ENCODE peak calls at places on chromosomes 5 and 9, in ten cellular contexts. U is fibroblast of mammary gland, J is AG09319, Q is lower lobe of right lung, H is lower leg skin, X is HL-60, P is brain microvascular endothelial cell, B is sigmoid colon, K is dorsolateral prefrontal cortex, L is left ventricle myocardium inferior. Z is an unnamed sample.

GRCh38 chr5:34494111-34494755 is 161.9 kb upstream of the RAI14 start:
- DNase-seq in J (peak), P (peak), K (no peak), L (no peak), B (no peak), H (no peak), Q (no peak), U (peak), X (no peak), Z (peak)

GRCh38 chr9:112971415-112971814 is 40.6 kb downstream of the ZNF883 start:
- DNase-seq in L (no peak), P (no peak), Q (no peak), J (no peak), B (no peak), U (peak), H (no peak), K (no peak), X (peak), Z (peak)

GRCh38 chr5:128784726-128785125 is 180.6 kb upstream of the SLC27A6 start:
- DNase-seq in U (no peak), X (no peak), J (no peak), B (no peak), H (no peak), P (no peak), Q (no peak), L (no peak), K (no peak), Z (no peak)

GRCh38 chr5:147628054-147628895 is 118.4 kb upstream of the DPYSL3 start:
- DNase-seq in J (peak), B (no peak), X (peak), Q (no peak), K (no peak), U (peak), H (peak), P (peak), L (no peak), Z (peak)

GRCh38 chr5:2640717-2641116 is 110.8 kb downstream of the IRX2 start:
- DNase-seq in P (no peak), H (no peak), U (no peak), J (no peak), L (no peak), K (no peak), Q (no peak), X (no peak), B (no peak), Z (no peak)

GRCh38 chr5:132260714-132261615 is 3.5 kb downstream of the PDLIM4 start:
- DNase-seq in L (peak), B (peak), X (no peak), Q (no peak), J (peak), K (no peak), U (peak), H (no peak), P (peak), Z (peak)

GRCh38 chr9:129258823-129259301 is 80.8 kb upstream of the IER5L start:
- DNase-seq in J (no peak), K (peak), U (no peak), H (no peak), L (no peak), P (no peak), Q (peak), X (no peak), B (no peak), Z (no peak)

GRCh38 chr9:20271723-20272122 is 350.6 kb downstream of the MLLT3 start:
- DNase-seq in P (no peak), K (no peak), B (no peak), Q (no peak), U (peak), J (no peak), X (no peak), H (no peak), L (no peak), Z (no peak)

GRCh38 chr5:179762781-179763176 is 30.2 kb downstream of the MAML1 start:
- DNase-seq in U (peak), X (no peak), P (peak), H (no peak), L (no peak), J (peak), K (no peak), Q (no peak), B (no peak), Z (peak)

GRCh38 chr9:116697341-116697740 is 10.2 kb downstream of the TRIM32 start:
- DNase-seq in K (no peak), J (no peak), Q (no peak), U (peak), P (no peak), B (no peak), X (no peak), L (no peak), H (no peak), Z (peak)

DNA sequence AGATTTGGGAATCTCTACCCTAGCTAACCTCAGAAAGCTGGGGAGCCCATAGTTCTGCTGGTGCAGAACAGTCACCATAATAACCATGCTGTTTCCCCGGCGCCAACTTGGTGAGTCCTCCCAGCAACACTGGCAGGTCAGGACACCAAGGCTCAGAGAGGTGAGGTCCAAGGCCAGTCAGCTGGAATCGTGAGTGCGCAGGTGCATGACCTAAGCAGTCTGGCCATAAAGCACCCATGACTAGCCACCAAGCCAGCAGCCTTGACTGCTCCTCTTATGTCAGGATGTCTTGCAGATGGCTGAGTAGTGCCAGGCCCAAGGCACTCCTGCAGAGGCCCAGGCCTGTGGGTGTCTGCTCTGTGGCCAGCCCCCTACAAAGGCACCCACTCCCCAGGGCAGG is 2.6 kb downstream of the RNF44 start:
- DNase-seq in U (no peak), Q (no peak), X (no peak), K (no peak), H (no peak), P (no peak), L (no peak), J (no peak), B (no peak), Z (no peak)
- TF ChIP-seq CTCF in U (no peak), Q (no peak), X (no peak), K (no peak), H (no peak), P (no peak), L (no peak), J (no peak), B (no peak), Z (no peak)

GRCh38 chr5:157263586-157264090 is 2.3 kb upstream of the CYFIP2 start:
- DNase-seq in Q (no peak), H (no peak), X (peak), K (no peak), L (no peak), B (no peak), J (no peak), U (no peak), P (no peak), Z (no peak)

GRCh38 chr5:157258450-157258849 is 7.5 kb upstream of the CYFIP2 start:
- DNase-seq in K (no peak), L (no peak), P (no peak), H (no peak), U (no peak), X (no peak), B (no peak), Q (no peak), J (no peak), Z (no peak)

DNA sequence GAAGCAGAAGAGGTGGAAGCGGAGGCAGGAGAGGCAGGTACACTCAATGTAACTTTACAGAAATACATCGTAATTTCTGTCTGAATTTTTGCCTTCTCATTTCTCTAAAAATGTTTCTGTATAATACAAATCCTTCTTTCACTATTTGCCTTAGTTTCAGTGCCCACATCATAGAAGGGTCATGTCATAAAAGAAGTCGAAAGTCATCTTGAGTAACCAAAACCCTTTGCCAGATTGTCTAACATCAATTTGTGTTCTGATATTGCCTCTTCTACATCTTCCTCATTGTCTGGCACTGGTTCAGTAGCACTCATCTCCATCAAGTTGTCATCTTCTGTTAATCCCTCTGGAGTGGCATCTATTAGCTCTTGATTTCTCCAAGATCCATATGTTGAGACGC is 6.2 kb upstream of the CYFIP2 start:
- DNase-seq in L (no peak), B (no peak), H (no peak), U (no peak), K (no peak), P (no peak), J (no peak), X (no peak), Q (no peak), Z (no peak)
- TF ChIP-seq CTCF in L (no peak), B (no peak), H (no peak), U (no peak), K (no peak), P (no peak), J (no peak), X (no peak), Q (no peak), Z (no peak)

GRCh38 chr9:17793713-17794622 is 215.1 kb downstream of the SH3GL2 start:
- DNase-seq in Q (no peak), L (no peak), B (no peak), P (peak), X (peak), H (no peak), U (peak), J (no peak), K (no peak), Z (peak)
- TF ChIP-seq CTCF in Q (no peak), L (no peak), B (no peak), P (peak), X (no peak), H (no peak), U (peak), J (no peak), K (no peak), Z (no peak)

DNA sequence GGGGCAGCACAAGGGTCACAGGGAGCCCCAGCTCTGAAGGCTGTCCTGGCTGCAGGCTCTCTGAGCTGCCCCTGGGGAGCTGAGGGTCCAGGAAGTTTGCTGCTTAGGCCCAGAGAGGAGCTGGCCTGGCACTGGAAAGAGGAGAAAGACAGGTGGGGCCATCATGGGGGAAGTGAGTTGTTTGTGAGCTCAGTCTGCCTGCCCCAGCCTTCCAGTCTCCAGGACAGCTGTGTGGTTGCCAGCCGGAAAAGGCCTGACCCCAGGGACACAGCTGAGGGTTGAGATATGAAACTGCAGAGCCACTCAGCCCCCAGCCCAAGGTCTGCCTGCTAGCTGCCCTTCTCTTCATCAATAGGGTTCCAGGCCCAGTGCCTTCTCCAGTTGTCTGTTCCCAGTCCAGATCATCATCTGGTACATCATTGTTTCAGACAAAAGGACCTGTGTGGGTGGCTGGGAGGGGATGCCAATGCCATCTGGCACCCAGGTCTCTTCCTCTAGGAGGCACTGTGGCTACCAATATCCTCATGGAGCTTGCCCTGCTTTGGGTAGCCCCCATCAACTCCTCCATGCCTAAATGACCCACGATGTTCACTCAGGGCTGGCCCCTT is 4.2 kb upstream of the DDX41 start:
- DNase-seq in P (no peak), J (no peak), U (no peak), Q (no peak), X (no peak), K (no peak), L (no peak), B (no peak), H (no peak), Z (no peak)
- TF ChIP-seq CTCF in P (peak), J (no peak), U (peak), Q (no peak), X (no peak), K (no peak), L (no peak), B (no peak), H (no peak), Z (no peak)

DNA sequence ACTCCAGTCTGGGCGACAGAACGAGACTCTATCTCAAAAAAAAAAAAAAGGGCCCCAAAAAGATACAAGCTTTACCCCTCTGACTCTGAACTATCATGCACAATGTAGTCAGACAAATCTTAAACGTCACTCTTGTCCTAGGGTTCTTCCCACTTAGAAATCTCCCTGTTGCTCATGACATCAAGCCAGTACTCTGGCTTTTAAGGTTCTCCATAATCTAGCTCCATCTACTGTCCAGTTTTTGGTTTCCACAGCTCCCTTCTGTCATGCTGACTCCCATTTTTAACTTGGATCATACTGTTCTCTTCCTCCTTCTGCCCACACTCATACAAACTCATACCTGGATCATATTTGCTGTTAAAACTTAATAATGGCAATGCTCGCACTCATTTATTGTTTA is 156.7 kb upstream of the TLX3 start:
- DNase-seq in K (no peak), L (no peak), P (peak), Q (no peak), U (peak), B (no peak), H (no peak), J (no peak), X (no peak), Z (peak)
- TF ChIP-seq CTCF in K (no peak), L (no peak), P (peak), Q (no peak), U (peak), B (no peak), H (no peak), J (peak), X (no peak), Z (no peak)

GRCh38 chr9:83714316-83714715 is 6.6 kb upstream of the UBQLN1 start:
- DNase-seq in H (no peak), B (no peak), U (no peak), Q (no peak), X (peak), K (no peak), L (no peak), P (no peak), J (no peak), Z (peak)
- TF ChIP-seq CTCF in H (no peak), B (no peak), U (peak), Q (peak), X (peak), K (no peak), L (peak), P (peak), J (peak), Z (peak)

GRCh38 chr9:77177143-77177893 is at the start of gene VPS13A:
- DNase-seq in B (peak), X (peak), K (peak), L (peak), Q (peak), P (peak), U (peak), J (peak), H (peak), Z (peak)
- TF ChIP-seq CTCF in B (no peak), X (no peak), K (peak), L (peak), Q (peak), P (peak), U (no peak), J (no peak), H (no peak), Z (peak)

Z was measured in fibroblast of the aortic adventitia.